ENCODE peak calls at places on chromosomes 7 and 10, in four cellular contexts. One of them, this sample, is unnamed. For H3K4me1, the result is how much of the 10 kb centered on the place peaks cover.

GRCh38 chr10:30784521-30784895 is 155.0 kb upstream of the LYZL2 start:
- DNase-seq in cardiac muscle cell: no peak
- DNase-seq in heart right ventricle: no peak
- DNase-seq in iPS DF 6.9: no peak
- DNase-seq in this sample: no peak

GRCh38 chr7:142231716-142232115 is 26.1 kb downstream of the PRSS58 start:
- DNase-seq in heart right ventricle: no peak
- DNase-seq in cardiac muscle cell: peak
- DNase-seq in iPS DF 6.9: peak
- DNase-seq in this sample: no peak

GRCh38 chr7:91565499-91566331 is 301.5 kb downstream of the FZD1 start:
- DNase-seq in heart right ventricle: no peak
- DNase-seq in cardiac muscle cell: no peak
- DNase-seq in iPS DF 6.9: no peak
- DNase-seq in this sample: no peak

GRCh38 chr7:142654398-142654797 is 94.9 kb upstream of the PRSS1 start:
- DNase-seq in cardiac muscle cell: no peak
- DNase-seq in iPS DF 6.9: no peak
- DNase-seq in heart right ventricle: no peak
- DNase-seq in this sample: no peak

GRCh38 chr10:25398680-25399079 is 223.9 kb downstream of the GPR158 start:
- DNase-seq in iPS DF 6.9: no peak
- DNase-seq in cardiac muscle cell: peak
- DNase-seq in heart right ventricle: no peak
- DNase-seq in this sample: no peak

GRCh38 chr10:114315566-114316420 is 76.7 kb downstream of the VWA2 start:
- DNase-seq in iPS DF 6.9: no peak
- DNase-seq in heart right ventricle: no peak
- DNase-seq in cardiac muscle cell: no peak
- DNase-seq in this sample: no peak

GRCh38 chr10:93849605-93850004 is 44.2 kb upstream of the SLC35G1 start:
- DNase-seq in cardiac muscle cell: no peak
- DNase-seq in iPS DF 6.9: no peak
- DNase-seq in heart right ventricle: no peak
- DNase-seq in this sample: no peak

GRCh38 chr10:74419491-74420466 is 268.8 kb downstream of the ADK start:
- DNase-seq in heart right ventricle: no peak
- DNase-seq in cardiac muscle cell: no peak
- DNase-seq in iPS DF 6.9: no peak
- DNase-seq in this sample: peak

GRCh38 chr7:130145424-130146106 is 59.6 kb downstream of the TMEM209 start:
- DNase-seq in heart right ventricle: no peak
- DNase-seq in cardiac muscle cell: no peak
- DNase-seq in iPS DF 6.9: no peak
- DNase-seq in this sample: no peak

GRCh38 chr7:30321089-30321991 is 36.9 kb downstream of the ZNRF2 start:
- DNase-seq in cardiac muscle cell: no peak
- DNase-seq in heart right ventricle: no peak
- DNase-seq in iPS DF 6.9: no peak
- DNase-seq in this sample: peak

GRCh38 chr7:42790196-42790595 is 121.7 kb downstream of the C7orf25 start:
- DNase-seq in heart right ventricle: no peak
- DNase-seq in cardiac muscle cell: no peak
- DNase-seq in iPS DF 6.9: no peak
- DNase-seq in this sample: no peak

GRCh38 chr10:133277993-133278576 is 1.4 kb upstream of the ADAM8 start:
- DNase-seq in iPS DF 6.9: no peak
- DNase-seq in heart right ventricle: no peak
- DNase-seq in cardiac muscle cell: no peak
- DNase-seq in this sample: no peak

GRCh38 chr7:157371296-157371695 is 34.5 kb downstream of the DNAJB6 start:
- DNase-seq in heart right ventricle: no peak
- DNase-seq in cardiac muscle cell: no peak
- DNase-seq in iPS DF 6.9: no peak
- DNase-seq in this sample: no peak

GRCh38 chr10:26776258-26776657 is 78.8 kb downstream of the PDSS1 start:
- DNase-seq in iPS DF 6.9: no peak
- DNase-seq in heart right ventricle: no peak
- DNase-seq in cardiac muscle cell: no peak
- DNase-seq in this sample: no peak

GRCh38 chr7:121369462-121369861 is 26.6 kb downstream of the FAM3C start:
- DNase-seq in iPS DF 6.9: no peak
- DNase-seq in heart right ventricle: no peak
- DNase-seq in cardiac muscle cell: no peak
- DNase-seq in this sample: no peak

GRCh38 chr10:18681971-18682403 is 22.8 kb downstream of the ARL5B start:
- DNase-seq in heart right ventricle: no peak
- DNase-seq in cardiac muscle cell: no peak
- DNase-seq in iPS DF 6.9: no peak
- DNase-seq in this sample: no peak

GRCh38 chr10:58797356-58797755 is 284.7 kb downstream of the BICC1 start:
- DNase-seq in cardiac muscle cell: no peak
- DNase-seq in iPS DF 6.9: no peak
- DNase-seq in heart right ventricle: no peak
- DNase-seq in this sample: no peak

GRCh38 chr7:49852619-49853462 is 79.4 kb downstream of the VWC2 start:
- DNase-seq in iPS DF 6.9: peak
- DNase-seq in heart right ventricle: peak
- DNase-seq in cardiac muscle cell: peak
- DNase-seq in this sample: no peak

GRCh38 chr10:21402606-21403083 is 122.8 kb downstream of the SKIDA1 start:
- DNase-seq in cardiac muscle cell: no peak
- DNase-seq in heart right ventricle: peak
- DNase-seq in iPS DF 6.9: no peak
- DNase-seq in this sample: no peak

GRCh38 chr7:133255461-133255860 is 2.6 kb downstream of the EXOC4 start:
- DNase-seq in heart right ventricle: no peak
- DNase-seq in cardiac muscle cell: no peak
- DNase-seq in iPS DF 6.9: no peak
- DNase-seq in this sample: no peak

GRCh38 chr10:10605551-10606081 is 412.1 kb upstream of the CELF2 start:
- DNase-seq in iPS DF 6.9: no peak
- DNase-seq in cardiac muscle cell: no peak
- DNase-seq in heart right ventricle: no peak
- DNase-seq in this sample: no peak

GRCh38 chr7:29299986-29300609 is 105.5 kb downstream of the CHN2 start:
- DNase-seq in heart right ventricle: no peak
- DNase-seq in cardiac muscle cell: no peak
- DNase-seq in iPS DF 6.9: no peak
- DNase-seq in this sample: no peak

GRCh38 chr10:48814933-48815332 is 124.7 kb downstream of the LRRC18 start:
- DNase-seq in iPS DF 6.9: no peak
- DNase-seq in cardiac muscle cell: no peak
- DNase-seq in heart right ventricle: no peak
- DNase-seq in this sample: no peak

GRCh38 chr7:155181768-155182167 is 111.6 kb downstream of the HTR5A start:
- DNase-seq in iPS DF 6.9: no peak
- DNase-seq in cardiac muscle cell: no peak
- DNase-seq in heart right ventricle: no peak
- DNase-seq in this sample: no peak

GRCh38 chr7:149714910-149715471 is 58.4 kb downstream of the ZNF467 start:
- DNase-seq in cardiac muscle cell: no peak
- DNase-seq in heart right ventricle: no peak
- DNase-seq in iPS DF 6.9: no peak
- DNase-seq in this sample: peak

GRCh38 chr10:17742918-17743317 is 9.1 kb upstream of the TMEM236 start:
- DNase-seq in cardiac muscle cell: peak
- DNase-seq in iPS DF 6.9: peak
- DNase-seq in heart right ventricle: peak
- DNase-seq in this sample: peak

GRCh38 chr10:78938695-78939672 is 129.8 kb upstream of the ZMIZ1 start:
- DNase-seq in cardiac muscle cell: no peak
- DNase-seq in heart right ventricle: no peak
- DNase-seq in iPS DF 6.9: no peak
- DNase-seq in this sample: no peak

GRCh38 chr7:128893251-128894100 is 17.0 kb downstream of the KCP start:
- DNase-seq in cardiac muscle cell: no peak
- DNase-seq in iPS DF 6.9: no peak
- DNase-seq in heart right ventricle: no peak
- DNase-seq in this sample: no peak

GRCh38 chr10:102710604-102711003 is 3.6 kb downstream of the ARL3 start:
- DNase-seq in iPS DF 6.9: no peak
- DNase-seq in cardiac muscle cell: no peak
- DNase-seq in heart right ventricle: no peak
- DNase-seq in this sample: no peak

GRCh38 chr10:125694874-125695273 is 11.9 kb upstream of the TEX36 start:
- DNase-seq in iPS DF 6.9: no peak
- DNase-seq in heart right ventricle: no peak
- DNase-seq in cardiac muscle cell: no peak
- DNase-seq in this sample: no peak

GRCh38 chr7:74453321-74454011 is at the start of gene GTF2IRD1:
- DNase-seq in cardiac muscle cell: peak
- DNase-seq in iPS DF 6.9: no peak
- DNase-seq in heart right ventricle: peak
- DNase-seq in this sample: peak

GRCh38 chr10:117334075-117334474 is 41.2 kb downstream of the PDZD8 start:
- DNase-seq in heart right ventricle: no peak
- DNase-seq in cardiac muscle cell: no peak
- DNase-seq in iPS DF 6.9: no peak
- DNase-seq in this sample: no peak

GRCh38 chr7:158386866-158387820 is 200.5 kb downstream of the PTPRN2 start:
- DNase-seq in heart right ventricle: no peak
- DNase-seq in iPS DF 6.9: no peak
- DNase-seq in cardiac muscle cell: no peak
- DNase-seq in this sample: no peak

GRCh38 chr10:79123547-79123963 is 54.8 kb downstream of the ZMIZ1 start:
- DNase-seq in iPS DF 6.9: no peak
- DNase-seq in heart right ventricle: no peak
- DNase-seq in cardiac muscle cell: no peak
- DNase-seq in this sample: no peak

GRCh38 chr10:102396251-102396650 is 746 bp downstream of the NFKB2 start:
- DNase-seq in heart right ventricle: no peak
- DNase-seq in iPS DF 6.9: no peak
- DNase-seq in cardiac muscle cell: no peak
- DNase-seq in this sample: no peak

GRCh38 chr7:139734395-139734794 is 43.4 kb downstream of the HIPK2 start:
- DNase-seq in iPS DF 6.9: no peak
- DNase-seq in heart right ventricle: peak
- DNase-seq in cardiac muscle cell: no peak
- DNase-seq in this sample: no peak
- H3K4me1 ChIP-seq in iPS DF 6.9: under half
- H3K4me1 ChIP-seq in heart right ventricle: half or more
- H3K4me1 ChIP-seq in cardiac muscle cell: under half
- H3K4me1 ChIP-seq in this sample: under half

DNA sequence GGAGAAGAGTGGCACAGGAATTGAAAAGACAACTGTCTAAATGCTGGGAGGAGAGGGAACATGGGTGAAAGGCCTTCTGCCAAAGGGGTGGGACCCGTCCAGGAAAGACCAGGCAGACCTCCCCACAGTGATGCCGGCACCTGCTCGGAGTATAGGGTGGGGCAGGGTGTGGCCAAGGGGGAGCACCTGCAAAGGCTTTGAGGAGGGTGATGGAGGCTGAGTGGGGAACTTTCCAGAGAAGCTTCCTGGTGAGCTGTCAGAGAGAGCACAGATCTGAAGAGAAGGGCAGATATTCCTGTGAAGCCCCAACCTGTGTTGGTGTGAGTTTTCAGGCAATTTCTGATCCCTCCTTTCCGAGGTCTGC is 263.4 kb upstream of the GRB10 start:
- DNase-seq in iPS DF 6.9: no peak
- DNase-seq in heart right ventricle: no peak
- DNase-seq in cardiac muscle cell: no peak
- DNase-seq in this sample: no peak
- H3K4me3 ChIP-seq in iPS DF 6.9: no peak
- H3K4me3 ChIP-seq in heart right ventricle: no peak
- H3K4me3 ChIP-seq in cardiac muscle cell: no peak
- H3K4me3 ChIP-seq in this sample: no peak

GRCh38 chr10:88889559-88890337 is 9.7 kb downstream of the STAMBPL1 start:
- DNase-seq in iPS DF 6.9: no peak
- DNase-seq in cardiac muscle cell: no peak
- DNase-seq in heart right ventricle: no peak
- DNase-seq in this sample: no peak

GRCh38 chr10:88881922-88882645 is 2.0 kb downstream of the STAMBPL1 start:
- DNase-seq in cardiac muscle cell: no peak
- DNase-seq in iPS DF 6.9: no peak
- DNase-seq in heart right ventricle: no peak
- DNase-seq in this sample: no peak

GRCh38 chr10:88890681-88891371 is 10.8 kb downstream of the STAMBPL1 start:
- DNase-seq in iPS DF 6.9: no peak
- DNase-seq in cardiac muscle cell: no peak
- DNase-seq in heart right ventricle: no peak
- DNase-seq in this sample: no peak

GRCh38 chr10:88883443-88883799 is 3.4 kb downstream of the STAMBPL1 start:
- DNase-seq in heart right ventricle: no peak
- DNase-seq in iPS DF 6.9: no peak
- DNase-seq in cardiac muscle cell: no peak
- DNase-seq in this sample: peak

GRCh38 chr10:88886557-88886956 is 6.5 kb downstream of the STAMBPL1 start:
- DNase-seq in cardiac muscle cell: no peak
- DNase-seq in iPS DF 6.9: no peak
- DNase-seq in heart right ventricle: no peak
- DNase-seq in this sample: no peak
- H3K27ac ChIP-seq in cardiac muscle cell: no peak
- H3K27ac ChIP-seq in iPS DF 6.9: no peak
- H3K27ac ChIP-seq in heart right ventricle: no peak
- H3K27ac ChIP-seq in this sample: no peak

DNA sequence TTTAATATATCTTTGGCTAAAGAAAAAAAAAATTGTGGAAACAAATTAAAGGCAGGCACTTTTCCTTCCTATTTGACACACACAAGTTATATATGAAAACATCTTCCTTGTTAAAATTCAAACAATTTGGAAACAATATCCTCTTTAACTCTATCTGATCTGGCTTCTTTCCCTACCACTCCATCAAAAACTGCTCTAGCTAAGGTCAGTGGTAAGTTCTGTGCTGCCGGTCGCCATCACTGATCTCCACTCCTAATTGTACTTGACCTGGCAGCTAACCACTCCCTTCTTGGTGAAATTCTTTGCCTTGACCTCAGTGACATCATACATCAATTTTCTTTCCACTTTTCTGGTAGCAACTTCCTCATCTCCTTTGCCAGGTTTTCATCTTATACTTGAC is 47.9 kb upstream of the MRLN start:
- DNase-seq in cardiac muscle cell: no peak
- DNase-seq in heart right ventricle: no peak
- DNase-seq in iPS DF 6.9: no peak
- DNase-seq in this sample: no peak
- H3K4me1 ChIP-seq in cardiac muscle cell: under half
- H3K4me1 ChIP-seq in heart right ventricle: under half
- H3K4me1 ChIP-seq in iPS DF 6.9: under half
- H3K4me1 ChIP-seq in this sample: under half

GRCh38 chr10:88273567-88273966 is 309.6 kb downstream of the RNLS start:
- DNase-seq in iPS DF 6.9: no peak
- DNase-seq in heart right ventricle: no peak
- DNase-seq in cardiac muscle cell: no peak
- DNase-seq in this sample: no peak
- H3K4me3 ChIP-seq in iPS DF 6.9: no peak
- H3K4me3 ChIP-seq in heart right ventricle: no peak
- H3K4me3 ChIP-seq in cardiac muscle cell: no peak
- H3K4me3 ChIP-seq in this sample: no peak